ENCODE peak calls at places on chromosomes 1 and 21, in four cellular contexts. J, M, O and I are unnamed samples.

GRCh38 chr1:89530690-89531089 is 6.1 kb downstream of the LRRC8B start:
- DNase-seq in J (no peak), M (no peak), O (no peak), I (no peak)

GRCh38 chr1:91637539-91637994 is 136.9 kb downstream of the CDC7 start:
- DNase-seq in O (no peak), M (no peak), J (no peak), I (no peak)

GRCh38 chr21:16323586-16323985 is 593.8 kb downstream of the USP25 start:
- DNase-seq in M (no peak), J (no peak), O (no peak), I (no peak)

GRCh38 chr1:109783436-109783835 is 19.7 kb upstream of the EPS8L3 start:
- DNase-seq in O (peak; percentile 62), M (no peak), J (peak; percentile 81), I (peak; percentile 89)

GRCh38 chr1:247647864-247648263 is 31.7 kb downstream of the OR13G1 start:
- DNase-seq in O (no peak), J (no peak), M (no peak), I (no peak)

GRCh38 chr1:165854101-165854845 is 26.9 kb downstream of the UCK2 start:
- DNase-seq in O (peak; percentile 68), J (no peak), M (no peak), I (no peak)

GRCh38 chr1:216461466-216461865 is 38.2 kb upstream of the USH2A start:
- DNase-seq in O (no peak), M (no peak), J (no peak), I (no peak)

GRCh38 chr1:221766210-221766609 is 24.3 kb upstream of the DUSP10 start:
- DNase-seq in J (no peak), O (no peak), M (no peak), I (no peak)

GRCh38 chr1:224533517-224533916 is 82.6 kb upstream of the CNIH3 start:
- DNase-seq in J (no peak), M (no peak), O (no peak), I (no peak)

GRCh38 chr1:169201084-169201619 is 94.7 kb downstream of the ATP1B1 start:
- DNase-seq in O (no peak), M (no peak), J (no peak), I (no peak)

GRCh38 chr1:48249868-48250267 is 27.4 kb downstream of the SLC5A9 start:
- DNase-seq in O (peak; percentile 17), M (no peak), J (no peak), I (no peak)

GRCh38 chr1:93681549-93682412 is at the start of gene BCAR3:
- DNase-seq in M (peak; percentile 90), O (peak; percentile 82), J (peak; percentile 90), I (peak; percentile 75)

GRCh38 chr21:42120056-42120903 is 49.2 kb downstream of the UMODL1 start:
- DNase-seq in O (peak; percentile 33), M (no peak), J (peak; percentile 41), I (no peak)

GRCh38 chr21:42202321-42202720 is 16.6 kb upstream of the ABCG1 start:
- DNase-seq in O (no peak), M (no peak), J (no peak), I (no peak)

GRCh38 chr1:40133122-40133665 is 28.0 kb upstream of the RLF start:
- DNase-seq in J (no peak), O (no peak), M (no peak), I (no peak)

GRCh38 chr1:161307892-161308638 is 1.7 kb downstream of the MPZ start:
- DNase-seq in J (no peak), O (no peak), M (no peak), I (no peak)

GRCh38 chr1:150650193-150650592 is 20.8 kb upstream of the ENSA start:
- DNase-seq in O (peak; percentile 32), J (no peak), M (no peak), I (no peak)

GRCh38 chr1:223313415-223313754 is 50.6 kb downstream of the SUSD4 start:
- DNase-seq in M (no peak), J (no peak), O (no peak), I (no peak)

GRCh38 chr1:189929501-189930099 is 548.1 kb downstream of the BRINP3 start:
- DNase-seq in J (no peak), O (peak; percentile 12), M (no peak), I (no peak)

GRCh38 chr1:26700711-26701110 is 4.9 kb downstream of the ARID1A start:
- DNase-seq in J (no peak), O (no peak), M (no peak), I (no peak)

GRCh38 chr1:202310071-202310725 is 31.5 kb downstream of the UBE2T start:
- DNase-seq in M (no peak), J (no peak), O (no peak), I (no peak)

GRCh38 chr1:184340984-184341383 is 45.8 kb upstream of the C1orf21 start:
- DNase-seq in J (no peak), M (no peak), O (no peak), I (no peak)
- TF ChIP-seq CTCF in J (no peak), M (peak; percentile 12), O (peak; percentile 12), I (no peak)

GRCh38 chr1:6002714-6003501 is 10.7 kb upstream of the NPHP4 start:
- DNase-seq in M (peak; percentile 57), J (peak; percentile 71), O (no peak), I (no peak)
- TF ChIP-seq CTCF in M (no peak), J (no peak), O (no peak), I (no peak)

GRCh38 chr1:9651220-9651564 is 339 bp upstream of the PIK3CD start:
- DNase-seq in O (no peak), M (no peak), J (no peak), I (no peak)
- TF ChIP-seq CTCF in O (no peak), M (no peak), J (no peak), I (no peak)

GRCh38 chr1:33740040-33740745 is 123.7 kb upstream of the HMGB4 start:
- DNase-seq in M (no peak), J (no peak), O (no peak), I (no peak)

GRCh38 chr1:33738536-33738935 is 125.3 kb upstream of the HMGB4 start:
- DNase-seq in J (no peak), M (no peak), O (no peak), I (no peak)

GRCh38 chr1:33736496-33736895 is 127.4 kb upstream of the HMGB4 start:
- DNase-seq in J (no peak), M (no peak), O (no peak), I (no peak)

GRCh38 chr1:33738976-33739375 is 124.9 kb upstream of the HMGB4 start:
- DNase-seq in M (no peak), J (no peak), O (no peak), I (no peak)

GRCh38 chr1:33735624-33736023 is 128.3 kb upstream of the HMGB4 start:
- DNase-seq in M (no peak), J (no peak), O (no peak), I (peak; percentile 11)
- TF ChIP-seq CTCF in M (peak; percentile 21), J (peak; percentile 29), O (no peak), I (no peak)

GRCh38 chr1:60848583-60849188 is 233.7 kb upstream of the NFIA start:
- DNase-seq in J (no peak), O (no peak), M (no peak), I (peak; percentile 17)
- TF ChIP-seq CTCF in J (peak; percentile 38), O (peak; percentile 60), M (peak; percentile 43), I (peak; percentile 59)

GRCh38 chr1:187474266-187474665 is 645.5 kb downstream of the PLA2G4A start:
- DNase-seq in O (no peak), M (no peak), J (no peak), I (no peak)

GRCh38 chr1:187471555-187471954 is 642.8 kb downstream of the PLA2G4A start:
- DNase-seq in M (no peak), J (no peak), O (no peak), I (no peak)

GRCh38 chr1:187477103-187477502 is 648.4 kb downstream of the PLA2G4A start:
- DNase-seq in J (no peak), M (no peak), O (no peak), I (no peak)

GRCh38 chr1:187481581-187482148 is 652.9 kb downstream of the PLA2G4A start:
- DNase-seq in O (no peak), J (no peak), M (no peak), I (no peak)

GRCh38 chr1:187476671-187477070 is 647.9 kb downstream of the PLA2G4A start:
- DNase-seq in M (no peak), O (no peak), J (no peak), I (peak; percentile 31)
- TF ChIP-seq CTCF in M (no peak), O (no peak), J (no peak), I (peak; percentile 27)

GRCh38 chr1:172960454-172961208 is 90.1 kb downstream of the TNFSF18 start:
- DNase-seq in O (no peak), M (no peak), J (no peak), I (no peak)
- TF ChIP-seq CTCF in O (no peak), M (no peak), J (no peak), I (no peak)

DNA sequence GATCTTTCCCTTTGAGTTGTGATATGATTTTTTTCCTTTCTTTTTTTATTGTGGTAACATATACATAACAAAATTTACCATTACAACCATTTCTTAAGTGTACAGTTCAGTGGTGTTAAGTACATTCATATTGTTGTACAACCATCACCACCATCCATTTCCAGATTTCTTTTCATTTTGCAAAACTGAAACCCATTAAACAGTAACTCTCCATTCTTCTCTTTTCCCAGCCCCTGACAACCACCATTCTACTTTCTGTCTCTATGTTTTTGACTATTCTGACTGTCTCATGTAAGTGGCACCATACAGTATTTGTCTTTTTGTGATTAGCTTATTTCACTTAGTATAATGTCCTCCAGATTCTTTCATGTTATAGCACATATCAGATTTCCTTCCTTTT is 30.3 kb downstream of the CEP350 start:
- DNase-seq in M (no peak), J (no peak), O (no peak), I (no peak)
- TF ChIP-seq CTCF in M (no peak), J (no peak), O (no peak), I (no peak)

GRCh38 chr21:17726047-17726446 is 93.1 kb downstream of the C21orf91 start:
- DNase-seq in J (no peak), M (no peak), O (no peak), I (peak; percentile 9)
- TF ChIP-seq CTCF in J (no peak), M (peak; percentile 26), O (no peak), I (no peak)

DNA sequence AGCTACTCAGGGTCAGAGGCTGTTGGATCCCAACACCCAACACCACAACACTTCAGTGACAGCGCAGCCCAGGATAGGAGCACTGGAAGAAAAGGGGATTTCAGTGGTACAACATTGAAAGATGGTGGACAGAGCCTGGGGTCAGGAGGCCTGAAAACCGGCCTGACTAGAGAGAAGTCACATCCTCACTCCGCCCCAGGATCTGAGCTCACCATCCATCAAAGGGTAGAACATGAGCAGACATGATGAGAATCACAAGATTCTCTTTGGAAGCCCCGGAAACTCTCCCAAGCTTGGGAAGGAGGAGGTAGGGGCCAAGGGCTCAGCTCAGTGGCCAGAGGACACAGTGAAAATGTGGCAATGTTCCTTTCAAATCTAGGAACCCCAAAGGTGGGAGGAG is 271.3 kb downstream of the NPHP4 start:
- DNase-seq in M (no peak), J (no peak), O (no peak), I (peak; percentile 61)
- TF ChIP-seq CTCF in M (no peak), J (no peak), O (no peak), I (no peak)